ENCODE peak calls at places on chromosomes 1 and 21, in six cellular contexts. F is OCI-LY7, R is fibroblast of lung, H is astrocyte, N is MM.1S, M is hepatocyte. I is an unnamed sample.

GRCh38 chr1:150061632-150062101 is 5.9 kb upstream of the VPS45 start:
- DNase-seq in F (no peak), R (peak; percentile 97), H (peak; percentile 96), N (no peak), M (peak; percentile 9), I (peak; percentile 28)

GRCh38 chr1:201026234-201026633 is 2.7 kb upstream of the KIF21B start:
- DNase-seq in F (no peak), R (no peak), H (no peak), N (no peak), M (no peak), I (no peak)

GRCh38 chr21:35138665-35139381 is 89.7 kb upstream of the RUNX1 start:
- DNase-seq in F (peak; percentile 58), R (peak; percentile 100), H (peak; percentile 100), N (no peak), M (peak; percentile 17), I (peak; percentile 93)

GRCh38 chr1:27116697-27117096 is 38.2 kb downstream of the SLC9A1 start:
- DNase-seq in F (no peak), R (no peak), H (no peak), N (no peak), M (no peak), I (no peak)

GRCh38 chr1:184802739-184803492 is 48.3 kb upstream of the EDEM3 start:
- DNase-seq in F (no peak), R (peak; percentile 24), H (peak; percentile 9), N (peak; percentile 5), M (no peak), I (no peak)

GRCh38 chr1:11569954-11570353 is 84.3 kb downstream of the FBXO2 start:
- DNase-seq in F (no peak), R (no peak), H (no peak), N (no peak), M (no peak), I (no peak)

GRCh38 chr1:201881617-201882016 is 7.1 kb upstream of the SHISA4 start:
- DNase-seq in F (no peak), R (no peak), H (no peak), N (no peak), M (no peak), I (no peak)

GRCh38 chr1:175820456-175820855 is 77.1 kb upstream of the TNR start:
- DNase-seq in F (no peak), R (no peak), H (no peak), N (no peak), M (no peak), I (no peak)

GRCh38 chr21:46570119-46570518 is 34.8 kb downstream of the S100B start:
- DNase-seq in F (no peak), R (no peak), H (no peak), N (no peak), M (no peak), I (no peak)

GRCh38 chr1:208007938-208008342 is 97.0 kb upstream of the CD34 start:
- DNase-seq in F (no peak), R (peak; percentile 89), H (peak; percentile 88), N (no peak), M (no peak), I (no peak)

GRCh38 chr1:193589597-193590040 is 403.2 kb upstream of the B3GALT2 start:
- DNase-seq in F (no peak), R (peak; percentile 39), H (peak; percentile 22), N (no peak), M (no peak), I (no peak)

GRCh38 chr21:38352536-38353219 is 95.9 kb downstream of the KCNJ15 start:
- DNase-seq in F (no peak), R (peak; percentile 64), H (peak; percentile 55), N (peak; percentile 63), M (peak; percentile 79), I (peak; percentile 1)

GRCh38 chr1:188027613-188028012 is 1198.9 kb downstream of the PLA2G4A start:
- DNase-seq in F (no peak), R (peak; percentile 97), H (peak; percentile 97), N (no peak), M (peak; percentile 24), I (peak; percentile 75)

GRCh38 chr1:229624906-229625871 is 733 bp downstream of the TAF5L start:
- DNase-seq in F (peak; percentile 61), R (peak; percentile 59), H (peak; percentile 49), N (peak; percentile 84), M (peak; percentile 86), I (no peak)

GRCh38 chr1:66244429-66244828 is 289.5 kb upstream of the SGIP1 start:
- DNase-seq in F (no peak), R (peak; percentile 46), H (no peak), N (no peak), M (no peak), I (no peak)

GRCh38 chr1:244163131-244163530 is 112.0 kb downstream of the ZBTB18 start:
- DNase-seq in F (no peak), R (peak; percentile 43), H (peak; percentile 16), N (no peak), M (no peak), I (no peak)

GRCh38 chr1:207867136-207868081 is 43.5 kb downstream of the CD34 start:
- DNase-seq in F (no peak), R (no peak), H (no peak), N (peak; percentile 64), M (no peak), I (no peak)

GRCh38 chr1:181124206-181124825 is 35.8 kb downstream of the IER5 start:
- DNase-seq in F (no peak), R (no peak), H (no peak), N (no peak), M (no peak), I (no peak)

GRCh38 chr1:162706003-162706402 is 73.7 kb downstream of the DDR2 start:
- DNase-seq in F (no peak), R (no peak), H (no peak), N (no peak), M (no peak), I (no peak)

GRCh38 chr1:112524251-112524650 is 15.5 kb downstream of the WNT2B start:
- DNase-seq in F (no peak), R (peak; percentile 95), H (peak; percentile 92), N (no peak), M (peak; percentile 17), I (no peak)

GRCh38 chr1:90114521-90115141 is 119.7 kb downstream of the ZNF326 start:
- DNase-seq in F (peak; percentile 51), R (peak; percentile 33), H (peak; percentile 6), N (peak; percentile 62), M (peak; percentile 74), I (peak; percentile 56)

GRCh38 chr1:116945996-116946395 is 36.3 kb downstream of the PTGFRN start:
- DNase-seq in F (no peak), R (no peak), H (no peak), N (no peak), M (no peak), I (no peak)
- H2AFZ ChIP-seq in F (no peak overlapping the region), R (no peak overlapping the region), H (no peak overlapping the region), N (no peak overlapping the region), M (no peak overlapping the region), I (no peak overlapping the region)

GRCh38 chr1:84298688-84299535 is 2.6 kb upstream of the SAMD13 start:
- DNase-seq in F (peak; percentile 24), R (peak; percentile 29), H (no peak), N (no peak), M (peak; percentile 39), I (no peak)
- H2AFZ ChIP-seq in F (peak overlapping the region; percentile 95), R (peak overlapping the region; percentile 90), H (peak overlapping the region; percentile 97), N (peak overlapping the region; percentile 84), M (peak overlapping the region; percentile 99), I (no peak overlapping the region)

GRCh38 chr1:108527135-108527534 is 32.8 kb upstream of the EEIG2 start:
- DNase-seq in F (no peak), R (no peak), H (no peak), N (no peak), M (no peak), I (no peak)

GRCh38 chr1:108527837-108528236 is 32.1 kb upstream of the EEIG2 start:
- DNase-seq in F (no peak), R (no peak), H (no peak), N (no peak), M (no peak), I (no peak)

GRCh38 chr1:108524676-108525075 is 35.2 kb upstream of the EEIG2 start:
- DNase-seq in F (no peak), R (no peak), H (no peak), N (no peak), M (no peak), I (no peak)

GRCh38 chr1:108523829-108524228 is 36.1 kb upstream of the EEIG2 start:
- DNase-seq in F (no peak), R (no peak), H (no peak), N (no peak), M (no peak), I (no peak)

GRCh38 chr1:108521990-108522393 is 37.9 kb upstream of the EEIG2 start:
- DNase-seq in F (no peak), R (peak; percentile 38), H (peak; percentile 31), N (no peak), M (no peak), I (no peak)
- H2AFZ ChIP-seq in F (no peak overlapping the region), R (no peak overlapping the region), H (no peak overlapping the region), N (no peak overlapping the region), M (no peak overlapping the region), I (no peak overlapping the region)

DNA sequence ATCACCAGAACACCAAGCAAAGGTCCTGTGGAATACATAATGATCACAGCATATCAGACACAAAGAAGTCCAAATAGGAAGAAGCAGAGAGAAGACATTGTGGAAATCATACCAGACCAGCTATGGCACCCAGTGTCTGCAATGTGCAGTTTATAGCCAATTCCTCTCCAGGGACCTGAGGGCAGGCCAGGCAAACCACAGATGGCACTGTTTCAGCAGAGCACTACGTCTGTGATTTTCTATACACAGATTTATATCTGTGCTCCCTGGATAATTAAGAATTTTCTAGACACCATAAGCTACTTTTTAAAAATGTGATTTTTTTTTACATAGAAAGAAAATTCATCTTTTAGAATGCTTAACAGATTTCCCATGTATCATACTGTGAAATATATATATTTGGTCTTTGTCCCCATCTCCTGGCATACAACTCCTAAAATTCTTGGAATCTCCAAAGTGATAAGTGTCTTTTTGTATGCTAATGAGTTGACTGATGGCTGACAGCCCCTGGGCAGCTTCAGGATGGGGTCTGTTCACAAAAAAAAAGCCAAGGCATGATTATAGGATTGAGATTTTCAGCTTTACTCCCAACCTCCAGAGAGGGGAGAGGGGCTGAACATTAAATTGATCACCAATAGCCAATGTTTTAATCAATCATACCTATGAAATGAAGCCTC is 498.1 kb downstream of the SIPA1L2 start:
- DNase-seq in F (no peak), R (no peak), H (no peak), N (no peak), M (no peak), I (no peak)
- H2AFZ ChIP-seq in F (no peak overlapping the region), R (no peak overlapping the region), H (no peak overlapping the region), N (no peak overlapping the region), M (no peak overlapping the region), I (no peak overlapping the region)

GRCh38 chr1:119008483-119009299 is 20.5 kb upstream of the TBX15 start:
- DNase-seq in F (peak; percentile 52), R (peak; percentile 47), H (peak; percentile 35), N (peak; percentile 28), M (peak; percentile 61), I (peak; percentile 7)
- H2AFZ ChIP-seq in F (no peak overlapping the region), R (peak overlapping the region; percentile 55), H (peak overlapping the region; percentile 62), N (no peak overlapping the region), M (no peak overlapping the region), I (no peak overlapping the region)

GRCh38 chr1:167499657-167500056 is 18.7 kb downstream of the CD247 start:
- DNase-seq in F (peak; percentile 95), R (no peak), H (no peak), N (peak; percentile 87), M (no peak), I (no peak)
- H2AFZ ChIP-seq in F (peak overlapping the region; percentile 58), R (no peak overlapping the region), H (no peak overlapping the region), N (peak overlapping the region; percentile 4), M (no peak overlapping the region), I (no peak overlapping the region)